ENCODE peak calls at places on chromosomes 16 and 17, in seven cellular contexts. C is tibial artery, M is HTR-8/SVneo, Z is NCI-H1092 treated with DMSO at 0.1 percent for 48 hours, D is COR-L47, A is GDM1, O is aorta. K is an unnamed sample.

GRCh38 chr17:68011199-68011665 is 15.0 kb upstream of the C17orf58 start:
- DNase-seq in C (no peak), M (no peak), Z (peak), D (no peak), A (no peak), O (peak), K (no peak)

GRCh38 chr17:47131761-47132160 is 57.3 kb downstream of the CDC27 start:
- DNase-seq in C (no peak), M (no peak), Z (no peak), D (no peak), A (no peak), O (no peak), K (no peak)

GRCh38 chr17:38604479-38605229 is 1.1 kb downstream of the SRCIN1 start:
- DNase-seq in C (no peak), M (no peak), Z (peak), D (no peak), A (no peak), O (no peak), K (no peak)

GRCh38 chr17:49880291-49881053 is 32.6 kb upstream of the TAC4 start:
- DNase-seq in C (no peak), M (peak), Z (peak), D (peak), A (peak), O (peak), K (no peak)

GRCh38 chr17:50198026-50198669 is 3.3 kb downstream of the COL1A1 start:
- DNase-seq in C (peak), M (no peak), Z (peak), D (peak), A (peak), O (peak), K (no peak)

GRCh38 chr17:4407216-4407615 is 26.5 kb upstream of the SPNS3 start:
- DNase-seq in C (no peak), M (no peak), Z (no peak), D (no peak), A (no peak), O (no peak), K (no peak)

GRCh38 chr17:56985371-56986162 is 7.6 kb downstream of the SCPEP1 start:
- DNase-seq in C (no peak), M (no peak), Z (no peak), D (no peak), A (peak), O (no peak), K (peak)

GRCh38 chr16:67846063-67846319 is 742 bp upstream of the NUTF2 start:
- DNase-seq in C (no peak), M (no peak), Z (no peak), D (no peak), A (no peak), O (no peak), K (no peak)

GRCh38 chr17:37671813-37672544 is 28.7 kb upstream of the DDX52 start:
- DNase-seq in C (no peak), M (peak), Z (peak), D (no peak), A (no peak), O (no peak), K (no peak)

K was measured in SIG-M5.